ENCODE peak calls at places on chromosomes 4 and X, in eight cellular contexts. One of them, this sample, is unnamed.

GRCh38 chrX:16033336-16033735 is 90.0 kb upstream of the GRPR start:
- DNase-seq in heart left ventricle: no peak
- DNase-seq in PC-9: no peak
- DNase-seq in lung: no peak
- DNase-seq in CD8-positive, alpha-beta memory T cell: no peak
- DNase-seq in left lung: no peak
- DNase-seq in heart right ventricle: no peak
- DNase-seq in transverse colon: no peak
- DNase-seq in this sample: no peak

GRCh38 chrX:13520441-13520840 is 49.0 kb upstream of the EGFL6 start:
- DNase-seq in heart left ventricle: no peak
- DNase-seq in heart right ventricle: no peak
- DNase-seq in transverse colon: no peak
- DNase-seq in CD8-positive, alpha-beta memory T cell: no peak
- DNase-seq in left lung: no peak
- DNase-seq in PC-9: no peak
- DNase-seq in lung: no peak
- DNase-seq in this sample: no peak

GRCh38 chr4:8015512-8015911 is 75.9 kb upstream of the AFAP1 start:
- DNase-seq in transverse colon: no peak
- DNase-seq in left lung: no peak
- DNase-seq in lung: no peak
- DNase-seq in CD8-positive, alpha-beta memory T cell: no peak
- DNase-seq in heart left ventricle: no peak
- DNase-seq in PC-9: no peak
- DNase-seq in heart right ventricle: no peak
- DNase-seq in this sample: no peak

GRCh38 chrX:17380221-17380620 is 5.2 kb downstream of the NHS start:
- DNase-seq in heart left ventricle: no peak
- DNase-seq in heart right ventricle: no peak
- DNase-seq in left lung: no peak
- DNase-seq in transverse colon: no peak
- DNase-seq in lung: no peak
- DNase-seq in CD8-positive, alpha-beta memory T cell: no peak
- DNase-seq in PC-9: no peak
- DNase-seq in this sample: no peak

GRCh38 chrX:119673336-119673735 is 19.6 kb downstream of the SEPTIN6 start:
- DNase-seq in CD8-positive, alpha-beta memory T cell: no peak
- DNase-seq in transverse colon: no peak
- DNase-seq in heart right ventricle: no peak
- DNase-seq in left lung: no peak
- DNase-seq in heart left ventricle: no peak
- DNase-seq in lung: no peak
- DNase-seq in PC-9: no peak
- DNase-seq in this sample: no peak

GRCh38 chrX:15929231-15929630 is 74.6 kb upstream of the AP1S2 start:
- DNase-seq in CD8-positive, alpha-beta memory T cell: no peak
- DNase-seq in heart left ventricle: no peak
- DNase-seq in heart right ventricle: no peak
- DNase-seq in transverse colon: no peak
- DNase-seq in PC-9: no peak
- DNase-seq in left lung: no peak
- DNase-seq in lung: no peak
- DNase-seq in this sample: no peak

GRCh38 chr4:43411226-43411625 is 518.7 kb downstream of the GRXCR1 start:
- DNase-seq in PC-9: no peak
- DNase-seq in heart left ventricle: no peak
- DNase-seq in left lung: no peak
- DNase-seq in lung: no peak
- DNase-seq in CD8-positive, alpha-beta memory T cell: no peak
- DNase-seq in transverse colon: no peak
- DNase-seq in heart right ventricle: no peak
- DNase-seq in this sample: no peak

GRCh38 chr4:38489924-38490639 is 173.9 kb upstream of the KLF3 start:
- DNase-seq in lung: no peak
- DNase-seq in left lung: no peak
- DNase-seq in CD8-positive, alpha-beta memory T cell: peak; percentile 44
- DNase-seq in heart right ventricle: no peak
- DNase-seq in heart left ventricle: peak; percentile 34
- DNase-seq in PC-9: peak; percentile 10
- DNase-seq in transverse colon: peak; percentile 52
- DNase-seq in this sample: no peak

GRCh38 chr4:168153596-168154440 is 61.5 kb downstream of the ANXA10 start:
- DNase-seq in CD8-positive, alpha-beta memory T cell: peak; percentile 36
- DNase-seq in heart right ventricle: peak; percentile 67
- DNase-seq in heart left ventricle: peak; percentile 88
- DNase-seq in transverse colon: peak; percentile 77
- DNase-seq in PC-9: peak; percentile 54
- DNase-seq in lung: peak; percentile 71
- DNase-seq in left lung: peak; percentile 78
- DNase-seq in this sample: no peak

GRCh38 chr4:153488006-153488718 is 22.0 kb downstream of the TMEM131L start:
- DNase-seq in CD8-positive, alpha-beta memory T cell: peak; percentile 88
- DNase-seq in lung: peak; percentile 37
- DNase-seq in heart right ventricle: no peak
- DNase-seq in transverse colon: peak; percentile 37
- DNase-seq in heart left ventricle: peak; percentile 59
- DNase-seq in PC-9: no peak
- DNase-seq in left lung: no peak
- DNase-seq in this sample: no peak

GRCh38 chr4:108049406-108049805 is 59.7 kb downstream of the HADH start:
- DNase-seq in CD8-positive, alpha-beta memory T cell: peak; percentile 66
- DNase-seq in lung: no peak
- DNase-seq in PC-9: no peak
- DNase-seq in heart right ventricle: no peak
- DNase-seq in heart left ventricle: no peak
- DNase-seq in left lung: no peak
- DNase-seq in transverse colon: no peak
- DNase-seq in this sample: no peak

GRCh38 chr4:15402146-15402545 is 25.7 kb upstream of the C1QTNF7 start:
- DNase-seq in transverse colon: no peak
- DNase-seq in CD8-positive, alpha-beta memory T cell: no peak
- DNase-seq in heart right ventricle: no peak
- DNase-seq in left lung: no peak
- DNase-seq in lung: no peak
- DNase-seq in PC-9: no peak
- DNase-seq in heart left ventricle: no peak
- DNase-seq in this sample: no peak

GRCh38 chrX:69170319-69170718 is 5.1 kb upstream of the PJA1 start:
- DNase-seq in left lung: no peak
- DNase-seq in PC-9: no peak
- DNase-seq in transverse colon: no peak
- DNase-seq in lung: no peak
- DNase-seq in heart left ventricle: no peak
- DNase-seq in heart right ventricle: no peak
- DNase-seq in CD8-positive, alpha-beta memory T cell: no peak
- DNase-seq in this sample: no peak
- H3K27me3 ChIP-seq in left lung: no peaks in the 10 kb centered on the region
- H3K27me3 ChIP-seq in PC-9: no peaks in the 10 kb centered on the region
- H3K27me3 ChIP-seq in transverse colon: no peaks in the 10 kb centered on the region
- H3K27me3 ChIP-seq in lung: no peaks in the 10 kb centered on the region
- H3K27me3 ChIP-seq in heart left ventricle: no peaks in the 10 kb centered on the region
- H3K27me3 ChIP-seq in heart right ventricle: no peaks in the 10 kb centered on the region
- H3K27me3 ChIP-seq in CD8-positive, alpha-beta memory T cell: no peaks in the 10 kb centered on the region
- H3K27me3 ChIP-seq in this sample: no peaks in the 10 kb centered on the region

DNA sequence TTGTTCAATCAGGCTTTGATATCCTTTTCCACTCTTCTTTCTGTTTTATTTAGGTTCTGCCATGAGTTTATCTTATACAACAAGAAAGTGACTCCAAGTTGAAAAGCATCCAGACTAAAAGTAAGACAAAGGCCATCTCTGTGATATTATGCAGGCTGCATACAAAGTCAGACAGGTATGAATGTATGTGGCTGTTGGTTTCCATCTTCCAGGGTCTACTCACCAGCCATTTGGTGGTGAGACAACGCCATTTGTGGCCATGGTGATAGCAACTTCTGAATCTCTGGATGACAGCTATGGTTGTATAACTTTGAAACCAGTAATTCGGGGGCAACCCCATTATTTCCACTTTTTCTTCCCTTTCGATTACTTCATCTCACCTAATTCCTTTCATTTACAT is 17.2 kb upstream of the MSL3 start:
- DNase-seq in CD8-positive, alpha-beta memory T cell: no peak
- DNase-seq in PC-9: no peak
- DNase-seq in left lung: no peak
- DNase-seq in heart left ventricle: no peak
- DNase-seq in transverse colon: no peak
- DNase-seq in lung: no peak
- DNase-seq in heart right ventricle: no peak
- DNase-seq in this sample: no peak
- H3K27me3 ChIP-seq in CD8-positive, alpha-beta memory T cell: no peaks in the 10 kb centered on the region
- H3K27me3 ChIP-seq in PC-9: peaks cover 6% of the 10 kb centered on the region
- H3K27me3 ChIP-seq in left lung: no peaks in the 10 kb centered on the region
- H3K27me3 ChIP-seq in heart left ventricle: no peaks in the 10 kb centered on the region
- H3K27me3 ChIP-seq in transverse colon: no peaks in the 10 kb centered on the region
- H3K27me3 ChIP-seq in lung: no peaks in the 10 kb centered on the region
- H3K27me3 ChIP-seq in heart right ventricle: no peaks in the 10 kb centered on the region
- H3K27me3 ChIP-seq in this sample: no peaks in the 10 kb centered on the region

GRCh38 chr4:80261989-80262600 is 4.4 kb upstream of the FGF5 start:
- DNase-seq in heart right ventricle: no peak
- DNase-seq in left lung: no peak
- DNase-seq in CD8-positive, alpha-beta memory T cell: no peak
- DNase-seq in lung: no peak
- DNase-seq in PC-9: no peak
- DNase-seq in heart left ventricle: no peak
- DNase-seq in transverse colon: no peak
- DNase-seq in this sample: no peak

GRCh38 chr4:80264352-80264647 is 2.2 kb upstream of the FGF5 start:
- DNase-seq in PC-9: no peak
- DNase-seq in CD8-positive, alpha-beta memory T cell: no peak
- DNase-seq in heart left ventricle: no peak
- DNase-seq in transverse colon: no peak
- DNase-seq in left lung: no peak
- DNase-seq in heart right ventricle: no peak
- DNase-seq in lung: no peak
- DNase-seq in this sample: no peak

GRCh38 chr4:80265571-80266266 is 745 bp upstream of the FGF5 start:
- DNase-seq in PC-9: peak; percentile 2
- DNase-seq in heart right ventricle: no peak
- DNase-seq in lung: no peak
- DNase-seq in CD8-positive, alpha-beta memory T cell: no peak
- DNase-seq in transverse colon: no peak
- DNase-seq in heart left ventricle: no peak
- DNase-seq in left lung: no peak
- DNase-seq in this sample: no peak

GRCh38 chr4:80264825-80265224 is 1.6 kb upstream of the FGF5 start:
- DNase-seq in CD8-positive, alpha-beta memory T cell: no peak
- DNase-seq in transverse colon: no peak
- DNase-seq in heart left ventricle: no peak
- DNase-seq in lung: no peak
- DNase-seq in heart right ventricle: no peak
- DNase-seq in PC-9: no peak
- DNase-seq in left lung: no peak
- DNase-seq in this sample: no peak

GRCh38 chr4:80263541-80264351 is 2.7 kb upstream of the FGF5 start:
- DNase-seq in left lung: no peak
- DNase-seq in lung: no peak
- DNase-seq in heart left ventricle: no peak
- DNase-seq in PC-9: no peak
- DNase-seq in CD8-positive, alpha-beta memory T cell: no peak
- DNase-seq in transverse colon: no peak
- DNase-seq in heart right ventricle: no peak
- DNase-seq in this sample: no peak
- H3K27me3 ChIP-seq in left lung: peaks cover 83% of the 10 kb centered on the region
- H3K27me3 ChIP-seq in lung: peaks cover 8% of the 10 kb centered on the region
- H3K27me3 ChIP-seq in heart left ventricle: peaks cover 46% of the 10 kb centered on the region
- H3K27me3 ChIP-seq in PC-9: peaks cover 4% of the 10 kb centered on the region
- H3K27me3 ChIP-seq in CD8-positive, alpha-beta memory T cell: peaks cover 29% of the 10 kb centered on the region
- H3K27me3 ChIP-seq in transverse colon: peaks cover 67% of the 10 kb centered on the region
- H3K27me3 ChIP-seq in heart right ventricle: peaks cover 75% of the 10 kb centered on the region
- H3K27me3 ChIP-seq in this sample: no peaks in the 10 kb centered on the region

DNA sequence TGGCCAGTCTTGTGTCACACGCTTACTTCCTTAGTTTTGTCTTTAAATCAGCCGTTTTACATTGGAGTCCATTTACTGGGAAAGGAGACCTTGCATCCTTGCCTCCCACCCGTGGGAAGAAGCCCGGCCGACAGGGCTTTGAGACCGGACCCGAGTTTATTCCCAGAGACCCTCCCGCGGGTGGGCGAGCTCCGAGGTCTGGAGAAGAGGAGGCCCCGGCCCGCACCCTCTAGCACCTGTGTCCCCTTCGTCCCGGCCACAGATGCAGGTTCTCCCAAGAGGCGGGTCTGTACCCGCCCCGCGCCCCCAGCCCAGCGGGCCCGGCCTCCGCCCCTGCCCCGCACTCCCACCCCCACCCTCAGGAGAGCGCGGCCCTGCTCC is 3.8 kb upstream of the SLC26A1 start:
- DNase-seq in heart left ventricle: peak; percentile 18
- DNase-seq in PC-9: no peak
- DNase-seq in lung: no peak
- DNase-seq in transverse colon: no peak
- DNase-seq in left lung: no peak
- DNase-seq in CD8-positive, alpha-beta memory T cell: no peak
- DNase-seq in heart right ventricle: no peak
- DNase-seq in this sample: no peak
- H3K27me3 ChIP-seq in heart left ventricle: peaks cover 49% of the 10 kb centered on the region
- H3K27me3 ChIP-seq in PC-9: peaks cover 11% of the 10 kb centered on the region
- H3K27me3 ChIP-seq in lung: peaks cover 4% of the 10 kb centered on the region
- H3K27me3 ChIP-seq in transverse colon: peaks cover 56% of the 10 kb centered on the region
- H3K27me3 ChIP-seq in left lung: peaks cover 71% of the 10 kb centered on the region
- H3K27me3 ChIP-seq in CD8-positive, alpha-beta memory T cell: peaks cover 15% of the 10 kb centered on the region
- H3K27me3 ChIP-seq in heart right ventricle: peaks cover 54% of the 10 kb centered on the region
- H3K27me3 ChIP-seq in this sample: peaks cover 4% of the 10 kb centered on the region

GRCh38 chrX:51834076-51834475 is 59.3 kb upstream of the MAGED1 start:
- DNase-seq in heart left ventricle: no peak
- DNase-seq in left lung: no peak
- DNase-seq in PC-9: no peak
- DNase-seq in heart right ventricle: no peak
- DNase-seq in CD8-positive, alpha-beta memory T cell: no peak
- DNase-seq in lung: no peak
- DNase-seq in transverse colon: peak; percentile 11
- DNase-seq in this sample: no peak
- H3K27me3 ChIP-seq in heart left ventricle: no peaks in the 10 kb centered on the region
- H3K27me3 ChIP-seq in left lung: no peaks in the 10 kb centered on the region
- H3K27me3 ChIP-seq in PC-9: no peaks in the 10 kb centered on the region
- H3K27me3 ChIP-seq in heart right ventricle: no peaks in the 10 kb centered on the region
- H3K27me3 ChIP-seq in CD8-positive, alpha-beta memory T cell: no peaks in the 10 kb centered on the region
- H3K27me3 ChIP-seq in lung: no peaks in the 10 kb centered on the region
- H3K27me3 ChIP-seq in transverse colon: no peaks in the 10 kb centered on the region
- H3K27me3 ChIP-seq in this sample: no peaks in the 10 kb centered on the region